ENCODE peak calls at places on chromosomes 12 and 14, in four cellular contexts. U is hepatocyte, V is vagina, Q is tibial nerve. G is an unnamed sample.

GRCh38 chr14:99035268-99035667 is 236.7 kb downstream of the BCL11B start:
- DNase-seq in V (no peak), U (peak; percentile 21), Q (peak; percentile 21), G (peak; percentile 47)

GRCh38 chr14:64092940-64093339 is 201.2 kb downstream of the ESR2 start:
- DNase-seq in U (no peak), V (no peak), Q (no peak), G (peak; percentile 40)

GRCh38 chr12:45483571-45483970 is 245.9 kb upstream of the ARID2 start:
- DNase-seq in V (no peak), U (no peak), Q (no peak), G (no peak)

GRCh38 chr12:31944299-31944698 is 14.9 kb upstream of the RESF1 start:
- DNase-seq in Q (no peak), V (no peak), U (no peak), G (no peak)

GRCh38 chr12:31600252-31600651 is 9.3 kb upstream of the DENND5B start:
- DNase-seq in V (no peak), U (no peak), Q (no peak), G (no peak)

GRCh38 chr14:31788340-31788739 is 227.1 kb downstream of the NUBPL start:
- DNase-seq in U (no peak), Q (no peak), V (no peak), G (no peak)

GRCh38 chr14:98819132-98819866 is 452.7 kb downstream of the BCL11B start:
- DNase-seq in U (peak; percentile 17), V (no peak), Q (no peak), G (no peak)

GRCh38 chr12:22333751-22334695 is 484 bp downstream of the ST8SIA1 start:
- DNase-seq in Q (no peak), U (peak; percentile 11), V (no peak), G (no peak)

GRCh38 chr12:51592034-51592705 is 1.1 kb downstream of the SCN8A start:
- DNase-seq in Q (no peak), V (no peak), U (peak; percentile 7), G (no peak)

GRCh38 chr12:93657076-93657475 is 20.1 kb upstream of the CRADD start:
- DNase-seq in Q (no peak), U (no peak), V (no peak), G (no peak)

GRCh38 chr12:60333461-60333860 is 737.6 kb downstream of the SLC16A7 start:
- DNase-seq in Q (no peak), V (no peak), U (no peak), G (no peak)

GRCh38 chr12:11685716-11686115 is 36.2 kb downstream of the ETV6 start:
- DNase-seq in V (no peak), U (no peak), Q (no peak), G (no peak)

GRCh38 chr12:29320295-29321090 is 60.5 kb downstream of the ERGIC2 start:
- DNase-seq in V (no peak), U (no peak), Q (no peak), G (no peak)

GRCh38 chr12:42372154-42372791 is 46.3 kb downstream of the PPHLN1 start:
- DNase-seq in V (no peak), U (peak; percentile 60), Q (no peak), G (no peak)

GRCh38 chr12:8034802-8035201 is 2.3 kb downstream of the FOXJ2 start:
- DNase-seq in U (no peak), Q (no peak), V (no peak), G (no peak)

GRCh38 chr14:36818794-36819384 is 157.2 kb downstream of the PAX9 start:
- DNase-seq in U (no peak), V (no peak), Q (no peak), G (no peak)

GRCh38 chr12:26271024-26271423 is 75.7 kb downstream of the SSPN start:
- DNase-seq in V (no peak), Q (no peak), U (no peak), G (no peak)

GRCh38 chr14:65910108-65910507 is 497.6 kb downstream of the FUT8 start:
- DNase-seq in V (no peak), Q (no peak), U (peak; percentile 53), G (no peak)

GRCh38 chr12:10213168-10214130 is 772 bp downstream of the GABARAPL1 start:
- DNase-seq in U (peak; percentile 80), V (no peak), Q (peak; percentile 70), G (peak; percentile 86)

GRCh38 chr14:104386281-104386841 is 193.2 kb upstream of the C14orf180 start:
- DNase-seq in Q (no peak), U (no peak), V (no peak), G (no peak)

GRCh38 chr12:109098142-109098652 is 800 bp downstream of the UNG start:
- DNase-seq in V (no peak), U (peak; percentile 84), Q (no peak), G (peak; percentile 93)

GRCh38 chr14:71103662-71104484 is 196.6 kb downstream of the PCNX1 start:
- DNase-seq in V (no peak), Q (no peak), U (peak; percentile 79), G (no peak)

GRCh38 chr12:89470741-89471504 is 53.7 kb downstream of the GALNT4 start:
- DNase-seq in U (peak; percentile 67), Q (no peak), V (no peak), G (no peak)

GRCh38 chr14:70555890-70556289 is 21.1 kb upstream of the ADAM20 start:
- DNase-seq in U (no peak), V (no peak), Q (no peak), G (peak; percentile 23)

GRCh38 chr12:27787559-27787958 is 7.5 kb upstream of the MANSC4 start:
- DNase-seq in V (no peak), U (no peak), Q (no peak), G (no peak)

GRCh38 chr12:66262737-66263136 is 39.6 kb upstream of the HELB start:
- DNase-seq in Q (no peak), U (no peak), V (no peak), G (no peak)

GRCh38 chr12:124824195-124824594 is 39.5 kb downstream of the SCARB1 start:
- DNase-seq in U (no peak), Q (no peak), V (no peak), G (no peak)

GRCh38 chr12:4069046-4070010 is 196.1 kb upstream of the PARP11 start:
- DNase-seq in U (peak; percentile 40), V (no peak), Q (no peak), G (no peak)

GRCh38 chr12:114945351-114945750 is 261.4 kb upstream of the TBX3 start:
- DNase-seq in U (no peak), V (no peak), Q (no peak), G (no peak)

GRCh38 chr12:33265900-33266299 is 173.7 kb downstream of the SYT10 start:
- DNase-seq in U (no peak), V (no peak), Q (no peak), G (no peak)

GRCh38 chr12:104470521-104470920 is 13.8 kb downstream of the CHST11 start:
- DNase-seq in Q (no peak), U (no peak), V (no peak), G (no peak)
- H3K4me1 ChIP-seq in Q (no peaks in the 10 kb centered on the region), U (no peaks in the 10 kb centered on the region), V (peaks cover 9% of the 10 kb centered on the region), G (peaks cover 53% of the 10 kb centered on the region)

GRCh38 chr12:132445884-132446471 is 44.0 kb upstream of the FBRSL1 start:
- DNase-seq in Q (no peak), V (no peak), U (peak; percentile 80), G (no peak)
- H3K4me1 ChIP-seq in Q (no peaks in the 10 kb centered on the region), V (peaks cover 15% of the 10 kb centered on the region), U (peaks cover 28% of the 10 kb centered on the region), G (no peaks in the 10 kb centered on the region)

GRCh38 chr14:59187802-59188460 is 536 bp upstream of the DAAM1 start:
- DNase-seq in V (no peak), Q (peak; percentile 16), U (peak; percentile 50), G (no peak)
- H3K4me1 ChIP-seq in V (peaks cover 45% of the 10 kb centered on the region), Q (peaks cover 16% of the 10 kb centered on the region), U (peaks cover 22% of the 10 kb centered on the region), G (peaks cover 29% of the 10 kb centered on the region)

GRCh38 chr14:68580096-68580640 is 212.7 kb downstream of the ZFP36L1 start:
- DNase-seq in Q (no peak), V (no peak), U (no peak), G (no peak)
- H3K4me1 ChIP-seq in Q (peaks cover 8% of the 10 kb centered on the region), V (peaks cover 28% of the 10 kb centered on the region), U (peaks cover 14% of the 10 kb centered on the region), G (peaks cover 34% of the 10 kb centered on the region)

GRCh38 chr14:74574706-74575105 is 37.3 kb downstream of the LTBP2 start:
- DNase-seq in Q (no peak), U (no peak), V (no peak), G (no peak)

GRCh38 chr14:74571901-74572828 is 39.9 kb downstream of the LTBP2 start:
- DNase-seq in Q (no peak), V (no peak), U (peak; percentile 57), G (no peak)

GRCh38 chr14:74574092-74574438 is 38.0 kb downstream of the LTBP2 start:
- DNase-seq in V (no peak), U (no peak), Q (no peak), G (no peak)

GRCh38 chr14:74572829-74573360 is 39.1 kb downstream of the LTBP2 start:
- DNase-seq in V (no peak), Q (no peak), U (no peak), G (no peak)

GRCh38 chr14:74573421-74574091 is 38.5 kb downstream of the LTBP2 start:
- DNase-seq in Q (no peak), U (no peak), V (no peak), G (no peak)
- H3K4me1 ChIP-seq in Q (peaks cover 52% of the 10 kb centered on the region), U (peaks cover 32% of the 10 kb centered on the region), V (peaks cover 75% of the 10 kb centered on the region), G (peaks cover 44% of the 10 kb centered on the region)

DNA sequence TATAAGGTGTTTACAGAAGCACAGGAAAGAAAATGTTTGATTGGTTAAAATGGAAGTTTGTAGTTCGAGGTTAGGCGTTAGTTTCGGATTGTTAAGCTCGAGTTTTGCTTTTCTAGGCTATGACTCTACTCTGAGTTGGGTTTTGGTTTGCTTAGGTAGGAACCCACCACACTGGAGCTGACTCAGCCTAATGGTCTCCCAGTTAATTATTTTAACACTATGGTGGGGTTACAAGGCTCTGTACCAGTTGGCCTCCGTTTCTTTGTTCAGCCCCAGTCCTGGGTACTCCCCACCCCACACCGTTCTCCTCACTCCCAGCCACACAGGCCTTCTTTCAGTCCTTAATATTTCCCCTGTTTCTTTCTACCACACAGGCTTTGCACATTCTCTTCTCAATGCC is 583.9 kb downstream of the NRXN3 start:
- DNase-seq in U (no peak), V (no peak), Q (no peak), G (no peak)
- H3K4me1 ChIP-seq in U (no peaks in the 10 kb centered on the region), V (no peaks in the 10 kb centered on the region), Q (no peaks in the 10 kb centered on the region), G (no peaks in the 10 kb centered on the region)

GRCh38 chr14:68939893-68940613 is 39.0 kb downstream of the ACTN1 start:
- DNase-seq in V (no peak), Q (peak; percentile 30), U (peak; percentile 80), G (no peak)
- H3K4me1 ChIP-seq in V (peaks cover 93% of the 10 kb centered on the region), Q (peaks cover 38% of the 10 kb centered on the region), U (peaks cover 61% of the 10 kb centered on the region), G (peaks cover 41% of the 10 kb centered on the region)

DNA sequence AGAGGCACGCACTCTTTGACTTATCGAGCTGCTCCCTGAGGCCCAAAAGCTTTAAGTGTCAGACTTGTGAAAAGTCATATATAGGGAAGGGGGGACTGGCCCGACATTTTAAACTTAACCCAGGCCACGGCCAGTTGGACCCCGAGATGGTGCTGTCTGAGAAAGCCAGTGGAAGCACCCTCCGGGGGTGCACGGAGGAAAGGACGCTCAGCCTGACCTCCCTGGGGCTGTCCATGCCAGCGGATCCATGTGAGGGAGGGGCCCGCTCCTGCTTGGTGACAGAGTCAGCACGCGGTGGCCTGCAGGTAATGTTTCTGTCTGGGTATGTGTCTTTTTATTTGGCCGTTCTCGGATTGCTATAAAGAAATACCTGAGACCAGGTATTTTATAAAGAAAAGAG is 7.0 kb downstream of the ZNF839 start:
- DNase-seq in V (no peak), Q (no peak), U (no peak), G (no peak)
- H3K4me1 ChIP-seq in V (peaks cover 6% of the 10 kb centered on the region), Q (no peaks in the 10 kb centered on the region), U (no peaks in the 10 kb centered on the region), G (no peaks in the 10 kb centered on the region)

GRCh38 chr14:59251811-59252771 is 63.6 kb downstream of the DAAM1 start:
- DNase-seq in V (no peak), U (no peak), Q (no peak), G (no peak)
- H3K4me1 ChIP-seq in V (peaks cover 45% of the 10 kb centered on the region), U (peaks cover 16% of the 10 kb centered on the region), Q (peaks cover 25% of the 10 kb centered on the region), G (peaks cover 45% of the 10 kb centered on the region)

GRCh38 chr12:131122631-131123030 is 168.9 kb downstream of the ADGRD1 start:
- DNase-seq in U (no peak), V (no peak), Q (no peak), G (peak; percentile 59)
- H3K4me1 ChIP-seq in U (no peaks in the 10 kb centered on the region), V (no peaks in the 10 kb centered on the region), Q (no peaks in the 10 kb centered on the region), G (no peaks in the 10 kb centered on the region)